ENCODE peak calls at places on chromosome 7, in five cellular contexts. A is IMR-90, R is BE2C, U is neural crest cell, G is nephron progenitor cell. M is an unnamed sample.

GRCh38 chr7:139340037-139340807 is 915 bp upstream of the FMC1 start:
- DNase-seq in A (peak), R (peak), U (peak), G (peak), M (peak)

GRCh38 chr7:44150966-44151678 is 10.0 kb upstream of the MYL7 start:
- DNase-seq in A (no peak), R (no peak), U (no peak), G (no peak), M (no peak)

GRCh38 chr7:95011156-95011928 is 103.9 kb downstream of the PPP1R9A start:
- DNase-seq in A (peak), R (no peak), U (no peak), G (no peak), M (no peak)

GRCh38 chr7:99975782-99976521 is at the start of gene AZGP1:
- DNase-seq in A (no peak), R (peak), U (no peak), G (no peak), M (no peak)

GRCh38 chr7:97012293-97013005 is 7.1 kb downstream of the DLX6 start:
- DNase-seq in A (no peak), R (no peak), U (no peak), G (no peak), M (no peak)

GRCh38 chr7:4760952-4761351 is 14.5 kb upstream of the AP5Z1 start:
- DNase-seq in A (no peak), R (no peak), U (no peak), G (no peak), M (no peak)

GRCh38 chr7:30359957-30360356 is 75.6 kb downstream of the ZNRF2 start:
- DNase-seq in A (no peak), R (no peak), U (no peak), G (no peak), M (no peak)

GRCh38 chr7:106400990-106401389 is 116.2 kb upstream of the NAMPT start:
- DNase-seq in A (no peak), R (no peak), U (no peak), G (no peak), M (no peak)

GRCh38 chr7:25028370-25028971 is 48.5 kb upstream of the OSBPL3 start:
- DNase-seq in A (peak), R (no peak), U (no peak), G (no peak), M (no peak)

GRCh38 chr7:25308898-25309521 is 80.7 kb upstream of the NPVF start:
- DNase-seq in A (no peak), R (no peak), U (no peak), G (no peak), M (no peak)

GRCh38 chr7:18407385-18407784 is 88.2 kb upstream of the HDAC9 start:
- DNase-seq in A (no peak), R (no peak), U (no peak), G (no peak), M (no peak)

GRCh38 chr7:2017914-2018785 is 214.6 kb downstream of the MAD1L1 start:
- DNase-seq in A (no peak), R (peak), U (no peak), G (no peak), M (no peak)

GRCh38 chr7:128938524-128939074 is 872 bp downstream of the IRF5 start:
- DNase-seq in A (no peak), R (no peak), U (no peak), G (no peak), M (no peak)

GRCh38 chr7:130352335-130353074 is 7.9 kb downstream of the CPA5 start:
- DNase-seq in A (peak), R (no peak), U (no peak), G (no peak), M (no peak)

GRCh38 chr7:36651404-36651803 is 72.9 kb downstream of the AOAH start:
- DNase-seq in A (peak), R (no peak), U (no peak), G (no peak), M (no peak)

GRCh38 chr7:779480-779879 is 52.4 kb upstream of the PRKAR1B start:
- DNase-seq in A (no peak), R (no peak), U (no peak), G (no peak), M (no peak)

GRCh38 chr7:51376420-51377092 is 59.9 kb upstream of the COBL start:
- DNase-seq in A (no peak), R (no peak), U (no peak), G (no peak), M (no peak)

GRCh38 chr7:106345421-106346166 is 60.8 kb upstream of the NAMPT start:
- DNase-seq in A (peak), R (no peak), U (no peak), G (no peak), M (no peak)

GRCh38 chr7:150876817-150877526 is 24.7 kb downstream of the AOC1 start:
- DNase-seq in A (peak), R (peak), U (peak), G (peak), M (peak)

GRCh38 chr7:150879345-150879744 is 27.0 kb downstream of the AOC1 start:
- DNase-seq in A (no peak), R (no peak), U (no peak), G (no peak), M (no peak)

GRCh38 chr7:150877545-150877944 is 25.2 kb downstream of the AOC1 start:
- DNase-seq in A (no peak), R (no peak), U (no peak), G (no peak), M (no peak)

GRCh38 chr7:150874401-150875198 is 22.3 kb downstream of the AOC1 start:
- DNase-seq in A (no peak), R (no peak), U (no peak), G (no peak), M (no peak)

DNA sequence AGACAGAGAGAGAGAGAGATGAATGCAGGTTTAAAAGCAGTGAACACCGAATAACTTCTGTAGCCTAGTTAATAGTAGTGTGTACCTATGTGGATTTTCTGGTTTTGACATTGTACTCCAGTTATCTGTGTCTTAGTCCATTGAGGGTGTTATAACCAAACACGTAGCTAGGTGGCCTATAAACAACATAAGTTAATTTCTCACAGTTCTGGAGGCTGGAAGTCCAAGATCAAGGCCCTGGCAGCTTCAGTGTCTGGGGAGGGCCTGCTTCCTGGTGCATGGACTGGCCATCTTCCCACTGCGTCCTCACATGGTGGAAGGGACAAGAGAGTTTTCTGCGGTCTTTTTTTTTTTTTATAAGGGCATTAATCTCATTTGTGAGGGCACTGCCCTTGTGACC is 23.5 kb downstream of the AOC1 start:
- DNase-seq in A (no peak), R (no peak), U (no peak), G (no peak), M (no peak)
- TF ChIP-seq CTCF in A (no peak), R (peak), U (peak), G (no peak), M (no peak)

GRCh38 chr7:66522518-66522917 is 106.2 kb upstream of the KCTD7 start:
- DNase-seq in A (no peak), R (no peak), U (no peak), G (no peak), M (no peak)
- TF ChIP-seq CTCF in A (peak), R (peak), U (no peak), G (no peak), M (peak)

GRCh38 chr7:114718861-114719260 is 203.0 kb upstream of the MDFIC start:
- DNase-seq in A (no peak), R (no peak), U (no peak), G (no peak), M (no peak)

GRCh38 chr7:114720725-114721124 is 201.2 kb upstream of the MDFIC start:
- DNase-seq in A (no peak), R (no peak), U (no peak), G (no peak), M (no peak)

GRCh38 chr7:114722562-114722961 is 199.3 kb upstream of the MDFIC start:
- DNase-seq in A (no peak), R (no peak), U (no peak), G (no peak), M (no peak)

DNA sequence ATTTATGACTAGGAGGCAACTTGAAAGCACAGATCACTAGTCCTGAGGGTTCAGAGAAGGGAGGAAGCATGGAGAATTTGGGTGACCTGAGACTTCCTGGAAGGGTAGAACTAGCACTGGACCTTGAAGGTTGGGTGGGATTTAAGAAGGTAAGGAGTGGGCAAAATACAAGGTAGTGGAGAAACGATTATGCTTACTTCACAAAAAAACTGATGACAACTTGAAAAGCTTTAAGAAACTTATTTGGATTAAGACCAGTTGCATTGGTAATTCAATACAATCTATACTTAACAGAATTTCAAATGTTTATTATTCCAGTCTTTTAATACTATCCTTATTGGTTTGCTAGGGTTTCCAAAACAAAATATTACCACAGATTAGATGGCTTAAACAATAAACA is 198.6 kb upstream of the MDFIC start:
- DNase-seq in A (no peak), R (no peak), U (no peak), G (no peak), M (no peak)
- TF ChIP-seq CTCF in A (no peak), R (no peak), U (no peak), G (no peak), M (no peak)

GRCh38 chr7:49479936-49480544 is 293.4 kb upstream of the VWC2 start:
- DNase-seq in A (no peak), R (no peak), U (no peak), G (no peak), M (no peak)

GRCh38 chr7:49479421-49479820 is 294.0 kb upstream of the VWC2 start:
- DNase-seq in A (no peak), R (no peak), U (no peak), G (no peak), M (no peak)

GRCh38 chr7:49488573-49488972 is 284.9 kb upstream of the VWC2 start:
- DNase-seq in A (no peak), R (no peak), U (no peak), G (no peak), M (no peak)

GRCh38 chr7:49486974-49487919 is 286.2 kb upstream of the VWC2 start:
- DNase-seq in A (no peak), R (no peak), U (no peak), G (no peak), M (no peak)

GRCh38 chr7:49483142-49483541 is 290.3 kb upstream of the VWC2 start:
- DNase-seq in A (no peak), R (peak), U (no peak), G (no peak), M (no peak)
- TF ChIP-seq CTCF in A (no peak), R (peak), U (peak), G (peak), M (peak)

DNA sequence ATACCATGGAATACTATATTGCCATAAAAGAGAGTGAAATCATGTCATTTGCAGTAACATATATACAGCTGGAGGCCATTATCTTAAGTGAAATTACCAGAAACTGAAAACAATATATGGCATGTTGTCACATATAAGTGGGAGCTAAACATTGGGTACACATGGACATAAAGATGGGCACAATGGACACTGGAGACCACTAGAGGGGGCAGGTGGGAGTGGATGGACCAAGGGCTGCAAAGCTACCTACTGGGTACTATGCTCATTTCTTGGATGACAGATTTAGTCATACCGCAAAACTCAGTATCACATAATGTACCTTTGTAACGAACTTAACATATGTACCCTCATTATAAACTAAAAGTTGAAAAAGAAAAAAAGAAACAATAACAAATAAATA is 1167.6 kb downstream of the NXPH1 start:
- DNase-seq in A (no peak), R (peak), U (no peak), G (peak), M (no peak)
- TF ChIP-seq CTCF in A (no peak), R (peak), U (peak), G (peak), M (peak)

DNA sequence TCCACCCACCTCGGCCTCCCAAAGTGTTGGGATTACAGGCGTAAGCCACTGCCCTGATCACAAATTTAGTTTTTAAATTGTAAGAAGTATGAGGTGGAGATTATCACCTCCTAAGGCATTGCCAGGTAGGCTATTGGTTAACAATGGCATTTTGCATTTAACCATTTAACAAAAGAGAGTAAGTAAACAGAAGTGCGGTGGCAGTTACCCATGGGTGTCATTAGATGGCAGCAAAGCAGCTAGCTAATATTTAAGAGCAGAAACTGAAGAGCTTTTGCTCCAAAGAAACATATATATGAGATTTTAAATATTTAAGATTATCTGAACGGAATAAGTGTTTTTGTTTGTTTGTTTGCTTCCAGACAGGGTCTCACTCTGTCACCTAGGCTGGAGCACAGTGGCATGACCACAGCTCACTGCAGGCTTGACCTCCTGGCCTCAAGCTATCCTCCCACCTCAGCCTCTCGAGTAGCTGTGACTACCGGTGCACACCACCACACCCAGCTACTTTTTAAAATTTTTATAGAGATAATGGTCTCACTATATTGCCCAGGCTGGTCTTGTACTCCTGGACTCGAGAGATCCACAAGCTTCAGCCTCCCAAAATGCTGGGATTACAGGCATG is 325.5 kb upstream of the C7orf33 start:
- DNase-seq in A (peak), R (peak), U (no peak), G (no peak), M (no peak)
- TF ChIP-seq CTCF in A (peak), R (peak), U (peak), G (peak), M (peak)